ENCODE peak calls at places on chromosomes 11 and 22, in nine cellular contexts. Z is lower leg skin, A is GM23338, C is Calu3, G is esophagus muscularis mucosa, H is RWPE1, Y is IMR-90, O is omental fat pad, D is left ventricle myocardium inferior. R is an unnamed sample.

GRCh38 chr22:42902875-42903510 is 45.9 kb upstream of the ARFGAP3 start:
- DNase-seq in Z (no peak), A (peak; percentile 50), C (no peak), G (no peak), H (no peak), Y (peak; percentile 87), O (no peak), D (no peak), R (no peak)

GRCh38 chr11:126165366-126166156 is 45.9 kb downstream of the RPUSD4 start:
- DNase-seq in Z (no peak), A (no peak), C (no peak), G (no peak), H (no peak), Y (no peak), O (no peak), D (peak; percentile 1), R (no peak)

GRCh38 chr22:42368379-42369249 is 63.6 kb downstream of the NFAM1 start:
- DNase-seq in Z (no peak), A (peak; percentile 92), C (peak; percentile 16), G (no peak), H (no peak), Y (no peak), O (no peak), D (peak; percentile 23), R (no peak)

GRCh38 chr22:49951678-49951985 is 8.9 kb upstream of the PIM3 start:
- DNase-seq in Z (no peak), A (no peak), C (peak; percentile 47), G (no peak), H (no peak), Y (no peak), O (no peak), D (no peak), R (no peak)

GRCh38 chr11:60705895-60706294 is 6.5 kb downstream of the MS4A8 start:
- DNase-seq in Z (no peak), A (no peak), C (no peak), G (peak; percentile 24), H (no peak), Y (no peak), O (no peak), D (no peak), R (no peak)

GRCh38 chr11:80096736-80097135 is 655.9 kb upstream of the TENM4 start:
- DNase-seq in Z (no peak), A (no peak), C (no peak), G (no peak), H (peak; percentile 40), Y (peak; percentile 87), O (no peak), D (no peak), R (no peak)

GRCh38 chr11:16841984-16842383 is 103.5 kb downstream of the C11orf58 start:
- DNase-seq in Z (no peak), A (no peak), C (no peak), G (no peak), H (no peak), Y (no peak), O (no peak), D (no peak), R (no peak)

GRCh38 chr11:130785376-130786110 is 130.7 kb downstream of the SNX19 start:
- DNase-seq in Z (no peak), A (peak; percentile 68), C (no peak), G (peak; percentile 53), H (peak; percentile 27), Y (peak; percentile 77), O (no peak), D (no peak), R (no peak)

GRCh38 chr11:34599406-34599901 is 21.4 kb upstream of the EHF start:
- DNase-seq in Z (no peak), A (no peak), C (peak; percentile 52), G (no peak), H (peak; percentile 93), Y (peak; percentile 79), O (no peak), D (no peak), R (peak; percentile 42)

GRCh38 chr11:119046489-119046888 is 10.5 kb downstream of the HYOU1 start:
- DNase-seq in Z (no peak), A (no peak), C (no peak), G (no peak), H (no peak), Y (no peak), O (no peak), D (no peak), R (no peak)

GRCh38 chr11:119047205-119047604 is 9.8 kb downstream of the HYOU1 start:
- DNase-seq in Z (no peak), A (no peak), C (no peak), G (no peak), H (no peak), Y (no peak), O (no peak), D (no peak), R (no peak)

GRCh38 chr11:119048644-119049043 is 8.4 kb downstream of the HYOU1 start:
- DNase-seq in Z (no peak), A (no peak), C (no peak), G (no peak), H (no peak), Y (no peak), O (no peak), D (no peak), R (no peak)

GRCh38 chr11:119041821-119042514 is 11.3 kb upstream of the SLC37A4 start:
- DNase-seq in Z (no peak), A (no peak), C (no peak), G (no peak), H (no peak), Y (peak; percentile 16), O (no peak), D (no peak), R (no peak)

GRCh38 chr11:119044708-119045107 is 12.3 kb downstream of the HYOU1 start:
- DNase-seq in Z (no peak), A (peak; percentile 68), C (no peak), G (no peak), H (no peak), Y (no peak), O (no peak), D (no peak), R (no peak)
- TF ChIP-seq CTCF in Z (no peak), A (peak; percentile 42), C (no peak), G (no peak), H (no peak), Y (no peak), O (no peak), D (no peak), R (no peak)

GRCh38 chr22:46481386-46481785 is 56.0 kb downstream of the CELSR1 start:
- DNase-seq in Z (no peak), A (no peak), C (no peak), G (no peak), H (no peak), Y (no peak), O (no peak), D (no peak), R (no peak)

GRCh38 chr22:46477967-46478635 is 59.3 kb downstream of the CELSR1 start:
- DNase-seq in Z (no peak), A (no peak), C (no peak), G (no peak), H (no peak), Y (no peak), O (no peak), D (no peak), R (no peak)

GRCh38 chr22:46482311-46482710 is 55.1 kb downstream of the CELSR1 start:
- DNase-seq in Z (no peak), A (no peak), C (no peak), G (no peak), H (no peak), Y (no peak), O (no peak), D (no peak), R (no peak)

GRCh38 chr22:46480396-46480795 is 57.0 kb downstream of the CELSR1 start:
- DNase-seq in Z (no peak), A (no peak), C (no peak), G (no peak), H (no peak), Y (no peak), O (no peak), D (no peak), R (no peak)

DNA sequence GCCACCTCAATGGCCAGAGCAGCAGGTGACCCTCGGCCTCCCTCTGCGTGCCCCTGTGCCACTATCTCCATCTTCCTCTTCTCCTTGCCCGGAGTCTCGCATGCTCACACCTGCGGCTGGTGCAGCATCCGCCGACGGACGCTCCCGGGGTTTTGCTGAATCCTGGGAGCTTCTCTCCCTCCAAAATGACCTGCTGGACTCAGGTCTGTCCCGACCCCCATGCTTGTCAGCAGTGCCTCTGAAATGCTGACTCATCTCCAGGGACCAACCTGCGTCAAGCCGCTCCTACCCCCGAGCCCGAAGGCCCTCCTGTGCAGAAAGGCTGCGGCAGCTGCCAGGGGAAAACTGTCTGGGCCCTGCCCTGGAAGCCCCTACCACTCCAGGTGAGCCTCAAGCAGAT is 58.4 kb downstream of the CELSR1 start:
- DNase-seq in Z (no peak), A (no peak), C (no peak), G (no peak), H (no peak), Y (no peak), O (no peak), D (no peak), R (no peak)
- TF ChIP-seq CTCF in Z (no peak), A (no peak), C (no peak), G (no peak), H (no peak), Y (no peak), O (no peak), D (no peak), R (no peak)

GRCh38 chr22:46762238-46763050 is at the start of gene TBC1D22A:
- DNase-seq in Z (peak; percentile 99), A (peak; percentile 98), C (peak; percentile 94), G (peak; percentile 97), H (peak; percentile 88), Y (peak; percentile 92), O (peak; percentile 86), D (peak; percentile 96), R (peak; percentile 73)
- TF ChIP-seq CTCF in Z (no peak), A (no peak), C (no peak), G (peak; percentile 21), H (no peak), Y (no peak), O (no peak), D (peak; percentile 34), R (no peak)

DNA sequence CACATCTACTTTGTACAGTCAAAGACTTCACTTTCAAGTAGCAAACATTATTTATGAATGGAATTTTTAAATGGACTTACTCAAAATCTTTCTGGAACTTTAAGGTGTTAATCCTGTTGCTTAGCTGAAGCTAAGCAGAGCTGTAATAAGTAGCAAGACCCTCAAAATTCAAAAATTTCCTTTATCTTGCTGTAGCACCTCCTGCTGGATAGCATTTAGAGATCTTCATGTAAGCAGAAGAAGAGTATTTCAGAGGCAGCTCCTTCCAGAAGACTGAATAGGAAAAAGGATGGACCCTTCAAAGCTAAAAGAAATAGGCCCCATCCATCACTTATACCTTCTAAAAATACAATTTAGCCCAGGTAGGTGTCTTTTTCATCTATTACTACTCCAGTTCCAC is 3.4 kb downstream of the PHF21A start:
- DNase-seq in Z (no peak), A (peak; percentile 66), C (no peak), G (no peak), H (no peak), Y (no peak), O (no peak), D (no peak), R (no peak)
- TF ChIP-seq CTCF in Z (no peak), A (peak; percentile 46), C (no peak), G (no peak), H (peak; percentile 10), Y (peak; percentile 32), O (no peak), D (peak; percentile 19), R (peak; percentile 28)

GRCh38 chr11:31871310-31872073 is 60.4 kb upstream of the PAX6 start:
- DNase-seq in Z (no peak), A (no peak), C (no peak), G (no peak), H (no peak), Y (no peak), O (no peak), D (no peak), R (no peak)
- TF ChIP-seq CTCF in Z (no peak), A (no peak), C (no peak), G (no peak), H (no peak), Y (no peak), O (no peak), D (no peak), R (no peak)